ENCODE peak calls at places on chromosomes 16 and 17, in nine cellular contexts. J, F, Y, B, I, G, V, T and Z are unnamed samples.

GRCh38 chr17:17256316-17256715 is 19.3 kb upstream of the FLCN start:
- DNase-seq in J (no peak), F (no peak), Y (no peak), B (no peak), I (no peak), G (no peak), V (no peak), T (no peak), Z (no peak)

GRCh38 chr17:72191901-72192300 is 71.1 kb downstream of the SOX9 start:
- DNase-seq in J (no peak), F (no peak), Y (no peak), B (no peak), I (no peak), G (no peak), V (no peak), T (no peak), Z (no peak)

GRCh38 chr16:88473666-88474534 is 20.8 kb downstream of the ZFPM1 start:
- DNase-seq in J (no peak), F (no peak), Y (no peak), B (no peak), I (peak; percentile 57), G (no peak), V (no peak), T (no peak), Z (no peak)

GRCh38 chr16:17607624-17608023 is 136.9 kb upstream of the XYLT1 start:
- DNase-seq in J (no peak), F (no peak), Y (no peak), B (no peak), I (no peak), G (no peak), V (no peak), T (no peak), Z (no peak)

GRCh38 chr16:24776486-24777220 is 47.2 kb downstream of the TNRC6A start:
- DNase-seq in J (no peak), F (no peak), Y (no peak), B (no peak), I (peak; percentile 79), G (no peak), V (no peak), T (no peak), Z (no peak)

GRCh38 chr16:24070851-24071250 is 185.3 kb upstream of the CACNG3 start:
- DNase-seq in J (no peak), F (peak; percentile 17), Y (peak; percentile 20), B (no peak), I (peak; percentile 6), G (no peak), V (no peak), T (peak; percentile 83), Z (peak; percentile 73)

GRCh38 chr17:1782171-1782567 is 20.3 kb downstream of the SERPINF1 start:
- DNase-seq in J (peak; percentile 38), F (no peak), Y (no peak), B (no peak), I (no peak), G (no peak), V (no peak), T (no peak), Z (no peak)

GRCh38 chr17:72984925-72985322 is 107.6 kb downstream of the SLC39A11 start:
- DNase-seq in J (peak; percentile 65), F (no peak), Y (peak; percentile 14), B (no peak), I (peak; percentile 62), G (no peak), V (no peak), T (no peak), Z (no peak)

GRCh38 chr17:78883090-78883532 is 19.9 kb downstream of the CEP295NL start:
- DNase-seq in J (peak; percentile 85), F (peak; percentile 22), Y (no peak), B (peak; percentile 50), I (peak; percentile 81), G (peak; percentile 86), V (no peak), T (no peak), Z (no peak)

GRCh38 chr16:89370601-89371000 is 119.8 kb downstream of the ANKRD11 start:
- DNase-seq in J (no peak), F (no peak), Y (no peak), B (no peak), I (no peak), G (no peak), V (no peak), T (no peak), Z (no peak)

GRCh38 chr17:16214190-16215001 is 938 bp downstream of the NCOR1 start:
- DNase-seq in J (no peak), F (no peak), Y (peak; percentile 41), B (no peak), I (peak; percentile 25), G (no peak), V (no peak), T (no peak), Z (no peak)

GRCh38 chr17:78412403-78412802 is 34.0 kb downstream of the PGS1 start:
- DNase-seq in J (no peak), F (no peak), Y (no peak), B (no peak), I (peak; percentile 22), G (no peak), V (no peak), T (no peak), Z (no peak)

GRCh38 chr16:15052747-15053476 is 3.0 kb downstream of the NTAN1 start:
- DNase-seq in J (no peak), F (no peak), Y (no peak), B (no peak), I (no peak), G (no peak), V (no peak), T (no peak), Z (no peak)

GRCh38 chr16:69319381-69319780 is 8.2 kb downstream of the VPS4A start:
- DNase-seq in J (no peak), F (no peak), Y (no peak), B (no peak), I (no peak), G (no peak), V (no peak), T (no peak), Z (no peak)

DNA sequence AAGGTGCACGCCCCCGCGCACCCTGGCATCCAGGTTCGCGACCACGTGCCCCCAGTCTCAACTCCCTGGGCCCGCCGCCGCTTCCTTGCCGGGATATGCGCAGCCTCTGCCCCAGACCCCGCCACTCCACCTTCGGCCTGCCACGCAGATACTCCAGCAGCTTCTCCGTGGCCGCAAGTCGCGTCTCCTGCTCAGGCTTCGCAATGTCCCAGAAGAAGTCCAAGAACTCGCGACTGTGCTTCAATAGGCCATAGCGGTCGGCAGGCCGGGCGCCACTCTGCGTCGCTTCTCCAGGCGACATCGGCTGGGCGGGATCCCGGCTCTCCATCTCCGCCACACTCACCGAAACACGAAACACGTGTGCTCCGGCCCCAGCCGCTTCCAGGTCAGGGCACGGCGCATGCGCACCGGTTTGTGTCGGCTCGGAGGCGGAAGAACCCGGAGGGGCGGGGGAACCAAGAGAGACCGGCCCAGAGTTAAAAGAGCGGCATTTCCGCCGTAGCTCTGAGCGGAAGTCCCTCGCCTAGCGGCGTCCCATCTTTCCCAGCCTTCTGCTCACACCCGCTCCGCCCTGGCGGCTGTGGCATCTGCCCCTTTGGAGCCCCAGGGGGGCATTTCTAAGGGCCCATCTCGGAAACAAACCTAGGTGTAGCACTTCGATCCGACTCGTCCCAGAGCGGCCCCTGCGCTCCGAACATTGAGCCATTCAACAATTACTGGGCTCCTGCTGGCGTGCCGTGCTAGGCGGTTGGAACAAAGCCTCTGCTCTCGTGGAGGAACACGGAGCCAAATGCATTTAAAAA is at the start of gene MYBBP1A:
- DNase-seq in J (peak; percentile 99), F (peak; percentile 78), Y (peak; percentile 92), B (peak; percentile 42), I (peak; percentile 89), G (peak; percentile 64), V (peak; percentile 91), T (peak; percentile 98), Z (peak; percentile 98)
- TF ChIP-seq CTCF in J (peak; percentile 40), F (no peak), Y (no peak), B (peak; percentile 12), I (peak; percentile 9), G (peak; percentile 42), V (no peak), T (peak; percentile 33), Z (peak; percentile 12)

GRCh38 chr16:12341423-12341822 is 364.9 kb downstream of the SNX29 start:
- DNase-seq in J (no peak), F (peak; percentile 47), Y (peak; percentile 77), B (no peak), I (peak; percentile 66), G (peak; percentile 30), V (no peak), T (no peak), Z (no peak)
- TF ChIP-seq CTCF in J (no peak), F (no peak), Y (peak; percentile 27), B (peak; percentile 5), I (no peak), G (peak; percentile 13), V (no peak), T (no peak), Z (no peak)

DNA sequence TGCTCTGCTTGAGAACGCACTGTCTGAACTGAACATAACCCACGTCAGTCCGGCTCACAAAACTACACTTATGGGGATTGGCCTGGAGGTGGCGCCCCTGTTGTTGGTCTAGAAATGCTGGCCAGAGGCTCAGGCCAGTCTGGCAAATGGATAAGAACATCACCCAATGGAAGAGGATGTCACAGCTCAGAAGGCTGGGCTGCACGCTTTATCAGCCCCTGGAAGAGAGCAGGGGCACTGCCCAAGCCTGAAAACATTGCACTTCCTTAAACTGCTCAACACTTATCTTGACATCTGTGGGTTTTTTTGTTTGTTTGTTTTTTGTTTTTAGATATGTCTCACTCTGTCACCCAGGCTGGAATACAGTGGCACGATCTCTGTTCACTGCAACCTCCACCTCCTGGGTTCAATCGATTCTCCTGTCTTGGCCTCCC is 24.8 kb upstream of the BPTF start:
- DNase-seq in J (peak; percentile 80), F (peak; percentile 48), Y (peak; percentile 53), B (peak; percentile 4), I (peak; percentile 61), G (peak; percentile 9), V (no peak), T (peak; percentile 87), Z (peak; percentile 91)
- TF ChIP-seq CTCF in J (peak; percentile 69), F (peak; percentile 83), Y (peak; percentile 77), B (peak; percentile 74), I (peak; percentile 72), G (peak; percentile 78), V (peak; percentile 46), T (peak; percentile 89), Z (peak; percentile 85)

GRCh38 chr17:32445497-32445896 is 1.2 kb downstream of the PSMD11 start:
- DNase-seq in J (no peak), F (no peak), Y (no peak), B (no peak), I (no peak), G (no peak), V (no peak), T (peak; percentile 11), Z (no peak)

GRCh38 chr17:32444301-32445074 is at the start of gene PSMD11:
- DNase-seq in J (peak; percentile 99), F (peak; percentile 75), Y (peak; percentile 95), B (peak; percentile 60), I (peak; percentile 94), G (peak; percentile 70), V (peak; percentile 97), T (peak; percentile 98), Z (peak; percentile 98)

GRCh38 chr17:32445976-32446375 is 1.7 kb downstream of the PSMD11 start:
- DNase-seq in J (no peak), F (no peak), Y (no peak), B (no peak), I (peak; percentile 62), G (no peak), V (no peak), T (peak; percentile 11), Z (peak; percentile 10)

GRCh38 chr17:32443827-32444300 is 446 bp upstream of the PSMD11 start:
- DNase-seq in J (peak; percentile 52), F (no peak), Y (no peak), B (no peak), I (no peak), G (no peak), V (no peak), T (no peak), Z (no peak)

GRCh38 chr17:32445075-32445427 is 741 bp downstream of the PSMD11 start:
- DNase-seq in J (no peak), F (no peak), Y (peak; percentile 78), B (peak; percentile 36), I (peak; percentile 81), G (no peak), V (no peak), T (no peak), Z (peak; percentile 32)
- TF ChIP-seq CTCF in J (no peak), F (no peak), Y (no peak), B (no peak), I (no peak), G (peak; percentile 5), V (no peak), T (no peak), Z (no peak)